ENCODE peak calls at places on chromosomes 7 and 10, in four cellular contexts. V is uterus, A is IMR-90, Q is esophagus squamous epithelium. J is an unnamed sample. For H3K4me1, the result is how much of the 10 kb centered on the place peaks cover.

GRCh38 chr10:110859947-110860376 is 11.8 kb upstream of the PDCD4 start:
- DNase-seq in V (no peak), A (peak), Q (no peak), J (peak)

GRCh38 chr10:132961864-132962622 is 19.7 kb upstream of the CFAP46 start:
- DNase-seq in V (peak), A (peak), Q (no peak), J (peak)

GRCh38 chr10:33189373-33189772 is 145.1 kb downstream of the NRP1 start:
- DNase-seq in V (no peak), A (no peak), Q (no peak), J (no peak)

GRCh38 chr10:44023517-44023916 is 361.4 kb downstream of the CXCL12 start:
- DNase-seq in V (no peak), A (no peak), Q (no peak), J (no peak)

GRCh38 chr7:32476816-32477648 is 13.1 kb downstream of the LSM5 start:
- DNase-seq in V (no peak), A (no peak), Q (no peak), J (no peak)

GRCh38 chr10:44854693-44855350 is 56.3 kb upstream of the TMEM72 start:
- DNase-seq in V (no peak), A (no peak), Q (no peak), J (no peak)

GRCh38 chr7:12570529-12571461 is at the start of gene SCIN:
- DNase-seq in V (no peak), A (no peak), Q (no peak), J (peak)

GRCh38 chr7:87926581-87927461 is 7.2 kb upstream of the ADAM22 start:
- DNase-seq in V (no peak), A (no peak), Q (no peak), J (no peak)

GRCh38 chr10:60943372-60944158 is 420 bp downstream of the RHOBTB1 start:
- DNase-seq in V (peak), A (peak), Q (no peak), J (peak)

GRCh38 chr10:3091921-3092320 is 24.6 kb downstream of the PFKP start:
- DNase-seq in V (no peak), A (no peak), Q (no peak), J (no peak)

GRCh38 chr10:18104223-18104872 is 35.9 kb upstream of the CACNB2 start:
- DNase-seq in V (peak), A (peak), Q (no peak), J (peak)

GRCh38 chr10:48659790-48660189 is 24.9 kb upstream of the WDFY4 start:
- DNase-seq in V (no peak), A (no peak), Q (no peak), J (no peak)

GRCh38 chr10:111179514-111179913 is 102.7 kb downstream of the ADRA2A start:
- DNase-seq in V (no peak), A (no peak), Q (no peak), J (no peak)

GRCh38 chr7:105439174-105439893 is 50.6 kb upstream of the SRPK2 start:
- DNase-seq in V (no peak), A (peak), Q (no peak), J (no peak)

GRCh38 chr7:100147278-100147677 is 1.4 kb upstream of the LAMTOR4 start:
- DNase-seq in V (no peak), A (no peak), Q (no peak), J (no peak)

GRCh38 chr10:43930777-43931176 is 282.1 kb upstream of the ZNF32 start:
- DNase-seq in V (no peak), A (no peak), Q (no peak), J (no peak)

GRCh38 chr7:30485667-30486066 is 7.1 kb upstream of the NOD1 start:
- DNase-seq in V (no peak), A (no peak), Q (no peak), J (no peak)

GRCh38 chr10:104331208-104331838 is 6.9 kb downstream of the ITPRIP start:
- DNase-seq in V (no peak), A (peak), Q (no peak), J (no peak)

GRCh38 chr7:43785425-43785824 is 26.9 kb downstream of the BLVRA start:
- DNase-seq in V (peak), A (peak), Q (no peak), J (no peak)

GRCh38 chr10:88879754-88880286 is at the start of gene STAMBPL1:
- DNase-seq in V (no peak), A (no peak), Q (peak), J (peak)

GRCh38 chr7:106276513-106276912 is 8.3 kb downstream of the NAMPT start:
- DNase-seq in V (no peak), A (no peak), Q (no peak), J (no peak)

GRCh38 chr7:1364906-1365570 is 94.2 kb downstream of the MICALL2 start:
- DNase-seq in V (no peak), A (no peak), Q (no peak), J (no peak)

GRCh38 chr10:44860811-44861751 is 50.1 kb upstream of the TMEM72 start:
- DNase-seq in V (peak), A (peak), Q (no peak), J (no peak)

GRCh38 chr10:88932539-88933256 is 19.9 kb downstream of the ACTA2 start:
- DNase-seq in V (peak), A (peak), Q (no peak), J (peak)

GRCh38 chr7:18778594-18778993 is 283.0 kb downstream of the HDAC9 start:
- DNase-seq in V (no peak), A (peak), Q (no peak), J (no peak)

GRCh38 chr7:139416405-139416804 is 56.7 kb downstream of the LUC7L2 start:
- DNase-seq in V (no peak), A (no peak), Q (no peak), J (no peak)

GRCh38 chr7:1915326-1915725 is 245.2 kb downstream of the ELFN1 start:
- DNase-seq in V (no peak), A (no peak), Q (no peak), J (no peak)

GRCh38 chr10:47161465-47161864 is 138.5 kb upstream of the GDF10 start:
- DNase-seq in V (no peak), A (no peak), Q (no peak), J (no peak)

GRCh38 chr10:73908853-73909611 is 1.9 kb upstream of the PLAU start:
- DNase-seq in V (peak), A (peak), Q (no peak), J (peak)

GRCh38 chr7:94975316-94975715 is 67.9 kb downstream of the PPP1R9A start:
- DNase-seq in V (no peak), A (no peak), Q (no peak), J (no peak)

GRCh38 chr10:28533571-28534304 is 820 bp downstream of the WAC start:
- DNase-seq in V (peak), A (peak), Q (peak), J (peak)

GRCh38 chr10:132094581-132095234 is 29.0 kb downstream of the JAKMIP3 start:
- DNase-seq in V (no peak), A (no peak), Q (no peak), J (no peak)

GRCh38 chr10:68955414-68955785 is 570 bp upstream of the DDX21 start:
- DNase-seq in V (no peak), A (no peak), Q (no peak), J (no peak)

GRCh38 chr7:92831716-92832622 is 4.4 kb downstream of the CDK6 start:
- DNase-seq in V (no peak), A (peak), Q (no peak), J (no peak)

GRCh38 chr7:120402368-120402767 is 129.4 kb downstream of the KCND2 start:
- DNase-seq in V (no peak), A (peak), Q (no peak), J (no peak)

GRCh38 chr7:83509255-83510021 is 139.5 kb downstream of the SEMA3E start:
- DNase-seq in V (no peak), A (no peak), Q (no peak), J (no peak)

GRCh38 chr10:128614206-128614605 is 488.0 kb upstream of the MKI67 start:
- DNase-seq in V (no peak), A (no peak), Q (no peak), J (no peak)

GRCh38 chr7:104327963-104328307 is 468 bp upstream of the LHFPL3 start:
- DNase-seq in V (no peak), A (no peak), Q (no peak), J (no peak)

GRCh38 chr7:26090927-26091519 is 61.0 kb upstream of the NFE2L3 start:
- DNase-seq in V (no peak), A (peak), Q (no peak), J (no peak)

GRCh38 chr7:46786221-46786951 is 795.5 kb downstream of the TNS3 start:
- DNase-seq in V (no peak), A (peak), Q (no peak), J (no peak)

GRCh38 chr10:70478191-70479160 is at the start of gene PALD1:
- DNase-seq in V (peak), A (no peak), Q (no peak), J (peak)

GRCh38 chr10:70480254-70480861 is 1.8 kb downstream of the PALD1 start:
- DNase-seq in V (no peak), A (no peak), Q (no peak), J (no peak)

GRCh38 chr10:70479161-70479531 is 579 bp downstream of the PALD1 start:
- DNase-seq in V (no peak), A (no peak), Q (no peak), J (no peak)

GRCh38 chr10:70481105-70481504 is 2.5 kb downstream of the PALD1 start:
- DNase-seq in V (no peak), A (no peak), Q (no peak), J (no peak)

GRCh38 chr10:70479626-70480253 is 1.2 kb downstream of the PALD1 start:
- DNase-seq in V (no peak), A (no peak), Q (no peak), J (no peak)
- H3K4me1 ChIP-seq in V (under half), A (under half), Q (half or more), J (half or more)

GRCh38 chr10:78805176-78805575 is 263.6 kb upstream of the ZMIZ1 start:
- DNase-seq in V (peak), A (peak), Q (no peak), J (peak)
- H3K4me3 ChIP-seq in V (no peak), A (no peak), Q (no peak), J (no peak)

GRCh38 chr7:76354516-76354915 is 4.3 kb downstream of the YWHAG start:
- DNase-seq in V (no peak), A (no peak), Q (no peak), J (no peak)
- TF ChIP-seq POLR2A in V (no peak), A (no peak), Q (no peak), J (no peak)

DNA sequence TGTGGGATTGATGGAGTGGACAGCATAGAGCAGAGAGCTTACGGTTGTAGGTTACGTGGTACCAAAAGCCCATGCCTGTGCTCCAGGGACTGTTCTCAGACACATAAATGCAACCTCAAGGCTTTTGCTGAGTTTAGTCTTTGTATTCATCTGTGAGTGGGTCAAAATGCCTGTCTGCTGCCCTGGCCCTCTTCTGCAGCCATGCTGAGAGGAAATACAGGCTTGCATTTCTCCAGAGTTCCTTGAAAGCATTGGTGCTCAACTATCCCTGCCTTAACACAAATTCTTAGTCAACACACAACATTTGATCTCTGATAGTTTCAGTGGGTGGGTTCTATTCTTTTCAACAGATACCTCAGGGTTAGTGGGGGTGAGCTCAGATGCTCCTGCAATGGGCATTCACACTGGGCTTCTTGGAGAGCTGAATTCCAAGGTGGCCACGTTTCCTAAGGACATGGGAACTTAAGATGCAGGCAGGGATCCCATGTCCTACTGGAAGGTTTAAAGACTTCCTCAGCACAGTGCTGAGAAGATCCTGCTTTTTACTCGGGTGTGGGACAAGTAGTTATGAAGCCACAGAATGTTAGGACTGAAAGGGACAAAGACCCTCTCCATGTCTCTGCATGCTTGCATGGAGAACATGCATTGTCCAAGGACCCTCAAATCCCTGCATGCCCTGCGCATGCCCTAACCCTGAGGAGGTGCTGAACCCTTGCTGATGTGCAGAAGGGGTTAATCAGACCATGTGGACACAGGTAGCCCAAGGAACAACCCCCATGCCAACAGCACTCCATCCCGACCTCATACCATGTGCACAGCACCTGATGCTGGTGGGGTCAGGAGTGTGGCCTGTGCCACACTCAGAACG is 15.5 kb downstream of the IL2RA start:
- DNase-seq in V (no peak), A (no peak), Q (no peak), J (no peak)
- H3K4me1 ChIP-seq in V (under half), A (under half), Q (under half), J (under half)

GRCh38 chr7:116526897-116527296 is 2.1 kb downstream of the CAV1 start:
- DNase-seq in V (no peak), A (no peak), Q (no peak), J (no peak)
- H3K4me3 ChIP-seq in V (peak), A (peak), Q (peak), J (peak)

DNA sequence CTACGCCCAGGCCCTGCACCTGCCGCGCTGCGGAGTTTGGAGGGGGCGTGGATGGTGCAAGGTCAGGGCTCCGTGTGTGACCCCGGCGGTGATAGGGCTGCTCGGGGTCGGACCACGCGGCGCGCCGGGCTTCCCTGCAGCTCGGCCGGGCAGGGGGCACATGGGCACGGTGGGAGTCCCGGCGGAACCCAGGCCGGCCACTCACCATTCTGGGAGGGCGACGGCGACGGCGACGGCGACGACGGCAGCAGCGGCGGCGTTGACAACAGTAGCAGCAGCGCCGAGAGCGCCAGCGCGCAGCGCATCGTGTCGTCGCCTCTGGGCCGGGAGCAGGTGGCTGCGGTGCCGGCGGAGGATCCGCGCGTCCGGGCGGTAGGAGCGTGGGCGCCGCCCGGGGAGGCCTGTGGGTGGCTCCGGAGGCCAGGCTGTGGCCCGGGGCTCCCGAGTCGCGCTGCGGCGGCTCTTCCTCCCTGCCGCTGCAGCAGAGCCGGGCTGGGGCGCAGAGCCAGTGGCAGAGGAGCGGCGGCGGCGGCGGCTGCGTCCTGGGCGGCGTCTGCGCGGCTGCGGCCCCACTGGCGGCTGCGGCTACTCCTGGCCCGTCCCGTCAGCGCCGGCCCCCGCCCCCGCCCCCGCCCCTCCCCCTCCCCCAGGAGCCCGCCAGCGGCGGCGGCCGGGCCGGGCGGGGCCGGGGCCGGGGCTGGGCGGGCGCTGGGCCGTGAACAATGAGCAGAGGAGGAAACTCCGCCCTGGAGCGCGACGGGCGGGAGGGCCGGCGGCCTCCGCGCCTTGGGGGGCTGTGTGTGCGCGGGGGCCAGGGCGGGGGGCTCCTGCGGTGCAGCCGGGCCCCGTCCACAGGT is at the start of gene PODXL:
- DNase-seq in V (peak), A (peak), Q (no peak), J (peak)
- TF ChIP-seq POLR2A in V (peak), A (no peak), Q (no peak), J (no peak)

GRCh38 chr7:50673096-50673495 is 107.9 kb upstream of the DDC start:
- DNase-seq in V (no peak), A (no peak), Q (no peak), J (no peak)

GRCh38 chr7:50669890-50670289 is 104.7 kb upstream of the DDC start:
- DNase-seq in V (no peak), A (no peak), Q (no peak), J (no peak)

GRCh38 chr7:50671397-50671796 is 106.2 kb upstream of the DDC start:
- DNase-seq in V (no peak), A (no peak), Q (no peak), J (no peak)

GRCh38 chr7:50674299-50674698 is 108.4 kb downstream of the GRB10 start:
- DNase-seq in V (no peak), A (no peak), Q (no peak), J (no peak)

GRCh38 chr7:50672045-50672444 is 106.8 kb upstream of the DDC start:
- DNase-seq in V (no peak), A (no peak), Q (no peak), J (no peak)
- H3K4me1 ChIP-seq in V (under half), A (under half), Q (under half), J (under half)

DNA sequence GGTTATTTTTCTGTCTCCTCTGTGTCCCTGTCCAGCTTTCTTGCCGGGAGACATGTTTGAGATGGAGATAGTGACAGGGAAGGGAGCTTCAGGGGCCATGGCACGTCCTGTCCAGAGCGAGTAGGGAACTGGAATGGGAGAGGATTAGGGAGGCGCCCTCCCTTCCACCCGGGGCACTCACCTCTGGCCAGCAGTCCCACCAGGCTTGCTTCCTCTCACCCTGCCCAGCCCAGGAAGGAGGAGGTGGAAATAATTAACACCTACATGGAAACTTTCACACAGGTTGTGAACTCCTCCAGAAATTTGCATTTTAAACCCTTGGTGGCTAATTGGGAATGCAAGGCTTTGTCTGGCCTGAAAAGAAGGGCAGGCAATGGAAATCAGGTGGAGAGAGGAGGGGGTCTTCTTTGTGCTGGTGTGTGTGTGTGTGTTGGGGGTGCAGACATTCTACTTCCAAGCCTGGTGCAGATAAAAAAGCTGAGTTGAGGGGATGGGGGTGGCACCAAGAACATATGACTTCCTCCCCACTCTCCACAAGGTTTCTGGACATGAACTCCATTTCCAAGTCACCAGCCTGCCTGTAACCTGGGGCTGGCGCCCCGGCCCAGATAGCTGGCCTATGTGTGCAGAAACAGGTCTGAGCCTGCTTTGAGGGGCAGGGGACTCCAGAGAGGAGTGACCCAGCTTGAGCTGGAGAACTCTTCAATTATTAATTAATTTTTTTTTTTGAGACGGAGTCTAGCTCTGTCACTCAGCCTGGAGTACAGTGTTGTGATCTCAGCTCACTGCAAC is 199.4 kb downstream of the CYP26A1 start:
- DNase-seq in V (no peak), A (no peak), Q (no peak), J (no peak)
- H3K4me3 ChIP-seq in V (no peak), A (no peak), Q (no peak), J (no peak)

GRCh38 chr7:150425670-150426069 is 24.8 kb upstream of the GIMAP8 start:
- DNase-seq in V (no peak), A (no peak), Q (no peak), J (no peak)
- TF ChIP-seq POLR2A in V (no peak), A (no peak), Q (no peak), J (no peak)

DNA sequence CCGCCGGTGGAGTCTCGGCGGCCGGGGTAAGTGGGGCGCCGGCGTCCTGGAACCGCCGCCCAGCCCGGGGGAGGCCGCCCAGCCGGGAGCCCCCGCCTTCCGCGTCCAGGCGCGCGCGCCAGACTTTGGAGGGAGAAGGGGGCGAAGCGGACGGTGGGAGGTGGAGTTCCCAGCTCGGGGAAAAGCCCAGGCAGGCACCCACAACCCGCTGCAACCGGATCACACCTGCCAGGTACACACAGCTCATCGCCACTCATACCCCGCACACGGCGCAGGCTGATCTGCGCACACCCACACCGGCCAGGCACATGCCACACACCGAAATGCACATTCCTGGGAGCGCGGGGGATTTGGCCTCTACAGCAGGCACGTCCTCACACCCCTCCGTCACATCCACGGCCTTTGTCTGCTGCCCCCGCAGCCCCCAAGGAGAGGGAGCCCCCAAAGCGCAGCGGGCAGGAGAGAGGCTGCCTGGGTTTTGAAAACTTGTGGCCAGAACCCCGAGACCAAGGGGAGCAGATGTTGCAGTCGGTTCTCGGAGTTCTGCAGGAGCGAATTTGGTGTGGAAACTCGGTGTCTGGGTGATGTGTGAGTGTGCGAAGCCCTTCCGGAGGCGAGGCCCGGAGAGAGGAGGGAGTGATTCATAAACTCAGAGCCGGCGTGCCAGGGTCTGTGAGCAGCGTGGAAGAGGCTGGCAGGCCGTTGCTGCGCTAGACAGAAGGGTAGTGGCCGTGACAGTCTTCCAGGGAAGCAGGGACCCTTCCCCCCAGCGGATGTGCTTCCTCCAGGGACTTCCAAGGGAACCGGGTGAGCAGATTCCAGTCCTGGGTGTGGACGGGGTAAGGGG is 697 bp downstream of the CHST3 start:
- DNase-seq in V (peak), A (peak), Q (no peak), J (no peak)
- H3K4me1 ChIP-seq in V (under half), A (under half), Q (under half), J (under half)